ENCODE peak calls at places on chromosomes 12 and 14, in seven cellular contexts. G, T, J, L, I, X and C are unnamed samples.

GRCh38 chr12:113820842-113821241 is 145.3 kb downstream of the RBM19 start:
- DNase-seq in J (no peak), L (no peak), G (no peak), T (no peak), I (no peak), X (no peak), C (no peak)

GRCh38 chr14:88421286-88421685 is 35.8 kb downstream of the SPATA7 start:
- DNase-seq in L (peak; percentile 43), T (no peak), X (no peak), J (no peak), I (no peak), G (peak; percentile 21), C (no peak)

GRCh38 chr12:56634242-56634836 is 4.2 kb upstream of the BAZ2A start:
- DNase-seq in G (no peak), T (peak; percentile 77), L (no peak), X (no peak), J (no peak), I (peak; percentile 75), C (no peak)

GRCh38 chr14:22411398-22411797 is 177.6 kb downstream of the DAD1 start:
- DNase-seq in L (no peak), T (no peak), J (no peak), X (no peak), G (no peak), I (no peak), C (no peak)

GRCh38 chr12:22525426-22525825 is 18.9 kb downstream of the C2CD5 start:
- DNase-seq in X (no peak), L (peak; percentile 55), T (no peak), I (no peak), J (no peak), G (peak; percentile 51), C (no peak)

GRCh38 chr12:30417697-30418231 is 277.9 kb downstream of the IPO8 start:
- DNase-seq in J (no peak), G (peak; percentile 87), X (peak; percentile 95), I (no peak), T (no peak), L (peak; percentile 92), C (no peak)

GRCh38 chr12:57176846-57177245 is 29.4 kb upstream of the LRP1-AS start:
- DNase-seq in T (no peak), J (no peak), I (no peak), X (no peak), G (no peak), L (peak; percentile 35), C (no peak)

GRCh38 chr14:100467939-100468338 is 119.3 kb downstream of the BEGAIN start:
- DNase-seq in G (no peak), T (no peak), X (no peak), J (no peak), L (no peak), I (no peak), C (no peak)

GRCh38 chr12:89775336-89776005 is 66.8 kb upstream of the ATP2B1 start:
- DNase-seq in J (no peak), I (no peak), G (no peak), X (no peak), L (peak; percentile 18), T (no peak), C (no peak)

GRCh38 chr12:65670775-65671174 is 153.5 kb upstream of the HMGA2 start:
- DNase-seq in I (no peak), T (no peak), G (no peak), J (no peak), X (peak; percentile 99), L (peak; percentile 75), C (no peak)

GRCh38 chr14:67857778-67858350 is 38.3 kb downstream of the RAD51B start:
- DNase-seq in I (no peak), L (no peak), J (no peak), X (no peak), T (no peak), G (no peak), C (no peak)

GRCh38 chr12:75489613-75490210 is 9.2 kb downstream of the GLIPR1 start:
- DNase-seq in J (no peak), X (no peak), T (no peak), L (peak; percentile 77), I (no peak), G (peak; percentile 53), C (no peak)

GRCh38 chr12:118544569-118544968 is 168.2 kb downstream of the SUDS3 start:
- DNase-seq in X (no peak), I (no peak), L (no peak), G (no peak), J (no peak), T (no peak), C (no peak)

GRCh38 chr14:104223101-104223809 is 84.9 kb downstream of the KIF26A start:
- DNase-seq in T (no peak), J (no peak), G (no peak), X (no peak), L (no peak), I (peak; percentile 46), C (no peak)

GRCh38 chr14:104221071-104221625 is 82.8 kb downstream of the KIF26A start:
- DNase-seq in J (no peak), I (peak; percentile 29), X (no peak), L (no peak), G (no peak), T (no peak), C (no peak)

GRCh38 chr14:104220225-104221070 is 82.1 kb downstream of the KIF26A start:
- DNase-seq in I (peak; percentile 26), J (no peak), T (no peak), G (no peak), X (no peak), L (no peak), C (no peak)

GRCh38 chr14:104222396-104223036 is 84.1 kb downstream of the KIF26A start:
- DNase-seq in T (no peak), I (peak; percentile 37), J (no peak), L (no peak), X (no peak), G (no peak), C (no peak)

GRCh38 chr14:104221636-104222375 is 83.4 kb downstream of the KIF26A start:
- DNase-seq in X (no peak), G (no peak), J (no peak), L (no peak), I (peak; percentile 42), T (no peak), C (no peak)
- H3K4me3 ChIP-seq in X (no peak overlapping the region), G (no peak overlapping the region), J (no peak overlapping the region), L (no peak overlapping the region), I (no peak overlapping the region), T (no peak overlapping the region), C (no peak overlapping the region)

DNA sequence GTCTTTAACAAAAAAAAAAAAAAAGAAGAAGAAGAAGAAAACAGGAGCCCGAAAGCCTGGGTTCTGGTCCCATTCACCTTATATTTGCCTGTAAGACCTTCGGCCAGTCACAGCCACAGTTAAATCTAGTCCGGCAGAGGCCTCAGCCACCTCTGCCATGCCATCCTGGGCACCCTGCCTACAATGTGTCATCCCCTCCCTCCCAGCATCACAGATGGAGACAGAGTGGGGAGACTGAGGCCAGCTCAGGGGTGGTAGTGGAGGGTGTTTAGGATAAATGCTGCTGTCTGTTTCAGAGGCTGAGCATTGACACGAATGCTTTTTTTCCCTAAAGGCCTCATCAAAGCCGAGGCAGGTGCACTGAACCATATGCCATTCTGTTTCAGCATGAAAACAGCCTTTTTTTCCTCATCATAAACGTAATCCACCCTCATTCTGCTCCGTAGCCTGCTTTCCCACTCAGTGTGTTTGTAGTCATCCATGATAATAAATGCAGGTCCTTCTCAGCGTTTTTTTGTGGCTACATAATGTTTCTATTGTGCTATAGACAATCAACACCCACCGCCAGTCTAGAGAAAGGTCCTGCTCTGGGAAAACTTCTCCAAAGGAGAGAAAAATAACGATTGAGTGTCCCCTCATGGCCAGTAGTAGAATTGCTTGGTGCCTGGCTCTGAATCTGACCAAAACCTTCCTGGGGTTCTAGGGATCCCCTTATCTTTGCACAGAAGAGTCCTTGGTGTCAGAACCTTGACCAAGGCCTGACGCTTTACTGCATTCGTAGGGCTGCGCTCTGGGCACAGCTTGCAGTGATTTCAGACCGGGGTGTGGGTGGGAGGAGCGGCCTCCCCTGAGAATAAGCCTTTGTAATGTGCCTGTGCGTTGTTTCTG is 41.1 kb upstream of the TSPAN9 start:
- DNase-seq in T (peak; percentile 78), J (no peak), G (peak; percentile 44), X (no peak), I (no peak), L (peak; percentile 26), C (no peak)
- TF ChIP-seq CTCF in T (peak; percentile 64), J (no peak), G (peak; percentile 51), X (peak; percentile 17), I (no peak), L (peak; percentile 40), C (no peak)

GRCh38 chr14:77882631-77883030 is 82.7 kb downstream of the ADCK1 start:
- DNase-seq in L (peak; percentile 37), G (peak; percentile 25), I (no peak), T (no peak), J (no peak), X (no peak), C (no peak)
- H3K4me3 ChIP-seq in L (no peak overlapping the region), G (no peak overlapping the region), I (no peak overlapping the region), T (no peak overlapping the region), J (no peak overlapping the region), X (no peak overlapping the region), C (no peak overlapping the region)

GRCh38 chr14:73761621-73762355 is 47.6 kb upstream of the PNMA1 start:
- DNase-seq in J (no peak), G (no peak), L (no peak), I (no peak), X (no peak), T (no peak), C (no peak)
- TF ChIP-seq CTCF in J (no peak), G (no peak), L (no peak), I (no peak), X (no peak), T (no peak), C (no peak)

DNA sequence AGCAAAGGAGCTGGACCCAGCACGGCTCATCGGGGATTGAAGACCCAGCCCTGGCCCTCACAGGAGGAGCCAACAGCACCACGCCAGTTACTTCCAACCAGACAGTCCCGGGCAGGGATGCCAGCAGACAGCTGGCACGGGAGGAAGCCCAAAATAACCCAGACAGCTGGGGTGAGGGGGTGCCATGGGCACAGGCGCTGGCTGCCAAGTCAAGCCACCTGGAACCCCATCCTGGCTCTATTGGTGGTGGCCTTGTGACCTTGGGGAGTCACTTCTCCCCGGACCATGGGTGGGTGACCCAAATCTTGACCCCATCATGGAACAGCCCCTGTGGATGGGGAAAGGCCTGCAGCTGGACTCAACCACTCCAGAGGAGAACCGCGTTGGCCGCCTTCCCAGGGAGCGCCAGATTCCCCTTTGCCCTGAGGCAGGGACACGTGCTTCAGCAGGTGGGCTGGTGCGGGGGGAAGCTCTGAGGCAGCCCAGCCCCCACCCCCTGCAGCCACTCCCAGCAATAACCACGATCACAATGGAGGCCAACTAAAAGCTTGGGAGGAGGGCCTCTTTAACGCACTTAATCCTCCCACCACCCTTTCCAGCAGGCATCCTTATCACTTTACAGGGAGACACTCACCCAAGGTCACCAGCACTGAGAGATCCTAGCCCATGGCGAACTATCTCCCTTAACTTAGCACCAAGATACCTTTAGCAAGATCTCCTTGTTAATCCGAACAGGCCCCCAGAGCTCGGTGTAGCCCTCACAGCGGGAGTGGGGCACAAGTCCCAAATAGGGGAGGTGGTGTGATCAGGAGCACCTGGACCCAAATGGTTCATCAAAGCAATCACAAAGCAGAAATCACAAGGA is 4.7 kb upstream of the RHOF start:
- DNase-seq in L (peak; percentile 46), J (no peak), X (no peak), I (no peak), T (peak; percentile 65), G (no peak), C (no peak)
- H3K4me3 ChIP-seq in L (peak overlapping the region; percentile 63), J (peak overlapping the region; percentile 95), X (peak overlapping the region; percentile 27), I (peak overlapping the region; percentile 85), T (peak overlapping the region; percentile 84), G (peak overlapping the region; percentile 78), C (peak overlapping the region; percentile 94)